ENCODE peak calls at places on chromosomes 7 and 10, in six cellular contexts. One of them, this sample, is unnamed.

GRCh38 chr7:96667026-96667425 is 42.6 kb downstream of the SEM1 start:
- DNase-seq in fibroblast of pulmonary artery: no peak
- DNase-seq in epithelial cell of esophagus: no peak
- DNase-seq in heart left ventricle: no peak
- DNase-seq in hepatocyte: no peak
- DNase-seq in dorsolateral prefrontal cortex: no peak
- DNase-seq in this sample: peak

GRCh38 chr7:46279290-46279689 is 358.2 kb upstream of the IGFBP3 start:
- DNase-seq in fibroblast of pulmonary artery: no peak
- DNase-seq in epithelial cell of esophagus: no peak
- DNase-seq in heart left ventricle: no peak
- DNase-seq in hepatocyte: no peak
- DNase-seq in dorsolateral prefrontal cortex: no peak
- DNase-seq in this sample: no peak

GRCh38 chr10:5723692-5724091 is 39.1 kb downstream of the TASOR2 start:
- DNase-seq in fibroblast of pulmonary artery: no peak
- DNase-seq in epithelial cell of esophagus: no peak
- DNase-seq in heart left ventricle: no peak
- DNase-seq in hepatocyte: no peak
- DNase-seq in dorsolateral prefrontal cortex: no peak
- DNase-seq in this sample: no peak

GRCh38 chr7:140390034-140390433 is 8.3 kb downstream of the SLC37A3 start:
- DNase-seq in fibroblast of pulmonary artery: no peak
- DNase-seq in epithelial cell of esophagus: no peak
- DNase-seq in heart left ventricle: no peak
- DNase-seq in hepatocyte: no peak
- DNase-seq in dorsolateral prefrontal cortex: no peak
- DNase-seq in this sample: no peak

GRCh38 chr10:44261296-44261695 is 123.6 kb downstream of the CXCL12 start:
- DNase-seq in fibroblast of pulmonary artery: no peak
- DNase-seq in epithelial cell of esophagus: no peak
- DNase-seq in heart left ventricle: peak
- DNase-seq in hepatocyte: no peak
- DNase-seq in dorsolateral prefrontal cortex: no peak
- DNase-seq in this sample: no peak

GRCh38 chr7:34131371-34131770 is 226.0 kb downstream of the BMPER start:
- DNase-seq in fibroblast of pulmonary artery: no peak
- DNase-seq in epithelial cell of esophagus: no peak
- DNase-seq in heart left ventricle: no peak
- DNase-seq in hepatocyte: no peak
- DNase-seq in dorsolateral prefrontal cortex: no peak
- DNase-seq in this sample: no peak

GRCh38 chr7:135447783-135448182 is 62.1 kb downstream of the CNOT4 start:
- DNase-seq in fibroblast of pulmonary artery: no peak
- DNase-seq in epithelial cell of esophagus: peak
- DNase-seq in heart left ventricle: no peak
- DNase-seq in hepatocyte: no peak
- DNase-seq in dorsolateral prefrontal cortex: no peak
- DNase-seq in this sample: no peak

GRCh38 chr7:77388055-77388454 is 28.1 kb downstream of the GSAP start:
- DNase-seq in fibroblast of pulmonary artery: no peak
- DNase-seq in epithelial cell of esophagus: no peak
- DNase-seq in heart left ventricle: no peak
- DNase-seq in hepatocyte: no peak
- DNase-seq in dorsolateral prefrontal cortex: no peak
- DNase-seq in this sample: no peak

GRCh38 chr10:21993360-21994001 is 10.0 kb downstream of the DNAJC1 start:
- DNase-seq in fibroblast of pulmonary artery: peak
- DNase-seq in epithelial cell of esophagus: peak
- DNase-seq in heart left ventricle: no peak
- DNase-seq in hepatocyte: no peak
- DNase-seq in dorsolateral prefrontal cortex: no peak
- DNase-seq in this sample: peak

GRCh38 chr10:31147220-31147608 is 115.5 kb upstream of the ZNF438 start:
- DNase-seq in fibroblast of pulmonary artery: peak
- DNase-seq in epithelial cell of esophagus: peak
- DNase-seq in heart left ventricle: peak
- DNase-seq in hepatocyte: no peak
- DNase-seq in dorsolateral prefrontal cortex: no peak
- DNase-seq in this sample: peak

GRCh38 chr10:68553138-68553537 is 7.0 kb upstream of the TET1 start:
- DNase-seq in fibroblast of pulmonary artery: no peak
- DNase-seq in epithelial cell of esophagus: no peak
- DNase-seq in heart left ventricle: no peak
- DNase-seq in hepatocyte: no peak
- DNase-seq in dorsolateral prefrontal cortex: no peak
- DNase-seq in this sample: no peak

GRCh38 chr10:11794566-11794965 is 28.6 kb upstream of the PROSER2 start:
- DNase-seq in fibroblast of pulmonary artery: no peak
- DNase-seq in epithelial cell of esophagus: no peak
- DNase-seq in heart left ventricle: no peak
- DNase-seq in hepatocyte: peak
- DNase-seq in dorsolateral prefrontal cortex: no peak
- DNase-seq in this sample: no peak

GRCh38 chr10:121919666-121920065 is 8.2 kb downstream of the ATE1 start:
- DNase-seq in fibroblast of pulmonary artery: no peak
- DNase-seq in epithelial cell of esophagus: no peak
- DNase-seq in heart left ventricle: no peak
- DNase-seq in hepatocyte: no peak
- DNase-seq in dorsolateral prefrontal cortex: no peak
- DNase-seq in this sample: no peak

GRCh38 chr7:32400676-32401075 is 89.5 kb downstream of the LSM5 start:
- DNase-seq in fibroblast of pulmonary artery: no peak
- DNase-seq in epithelial cell of esophagus: no peak
- DNase-seq in heart left ventricle: no peak
- DNase-seq in hepatocyte: no peak
- DNase-seq in dorsolateral prefrontal cortex: no peak
- DNase-seq in this sample: no peak

DNA sequence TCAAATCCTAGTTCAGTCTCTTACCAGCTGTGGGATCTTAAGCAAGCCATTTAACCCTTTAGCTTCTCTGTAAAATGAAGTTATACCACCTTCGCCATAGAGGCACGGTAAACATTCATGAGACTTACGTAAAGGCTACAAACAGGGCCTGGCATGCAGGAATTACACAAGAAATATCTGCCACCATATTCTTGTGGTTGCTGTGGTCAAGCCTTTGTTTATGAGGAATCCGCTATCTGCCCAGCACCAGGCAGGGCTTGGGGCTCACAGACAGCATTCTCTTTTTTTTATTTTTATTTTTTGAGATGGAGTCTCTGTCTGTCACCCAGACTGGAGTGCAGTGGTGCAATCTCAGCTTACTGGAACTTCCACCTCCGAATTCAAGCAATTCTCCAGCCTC is 9.9 kb downstream of the AIFM2 start:
- DNase-seq in fibroblast of pulmonary artery: peak
- DNase-seq in epithelial cell of esophagus: no peak
- DNase-seq in heart left ventricle: no peak
- DNase-seq in hepatocyte: no peak
- DNase-seq in dorsolateral prefrontal cortex: no peak
- DNase-seq in this sample: no peak
- TF ChIP-seq CTCF in fibroblast of pulmonary artery: no peak
- TF ChIP-seq CTCF in epithelial cell of esophagus: no peak
- TF ChIP-seq CTCF in heart left ventricle: no peak
- TF ChIP-seq CTCF in hepatocyte: no peak
- TF ChIP-seq CTCF in dorsolateral prefrontal cortex: no peak
- TF ChIP-seq CTCF in this sample: no peak

DNA sequence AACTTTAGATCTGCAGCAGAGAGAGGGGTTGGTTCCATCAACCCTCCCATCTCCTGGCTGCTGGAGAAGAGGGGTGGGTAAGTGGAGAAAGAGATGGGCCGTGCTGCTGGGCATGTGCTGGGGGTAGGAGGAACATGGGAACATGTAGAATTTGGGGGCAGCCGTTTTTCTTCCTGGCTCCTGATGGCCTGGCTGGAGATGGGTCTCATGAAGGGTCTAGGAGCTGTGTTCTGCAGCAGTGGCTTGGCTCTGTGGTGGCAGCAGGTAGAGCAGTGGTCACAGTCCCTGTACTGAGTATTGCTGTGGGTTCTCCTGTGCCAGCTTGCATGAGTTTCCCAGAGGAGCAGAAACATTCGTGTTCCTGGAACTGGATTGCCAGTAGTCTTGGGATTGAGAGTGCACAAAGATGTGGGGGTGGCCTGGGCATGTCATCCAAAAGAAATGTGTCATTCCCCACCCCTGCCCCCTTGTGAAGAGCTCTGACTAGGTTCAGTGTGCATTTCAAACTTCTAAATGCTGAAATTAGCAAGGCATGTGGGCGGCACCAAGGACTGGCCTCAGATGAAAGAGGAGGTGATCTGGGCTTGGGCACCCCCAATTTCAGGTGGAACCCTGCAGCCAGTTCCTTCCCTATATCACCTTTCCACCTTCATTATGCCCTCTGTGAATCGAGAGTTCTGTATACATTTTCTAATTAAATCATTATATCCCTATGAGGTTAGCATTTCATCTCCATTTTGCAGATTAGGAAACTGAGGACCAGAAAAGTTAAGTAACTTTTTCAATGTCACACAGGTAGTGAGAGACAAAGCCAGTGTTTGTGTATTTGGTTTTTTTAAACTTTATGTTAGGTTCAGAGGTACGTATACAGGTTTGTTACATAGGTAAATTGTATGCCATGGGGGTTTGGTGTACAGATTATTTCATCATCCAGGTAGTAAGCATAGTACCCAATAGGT is 2.1 kb downstream of the CHST3 start:
- DNase-seq in fibroblast of pulmonary artery: no peak
- DNase-seq in epithelial cell of esophagus: peak
- DNase-seq in heart left ventricle: no peak
- DNase-seq in hepatocyte: no peak
- DNase-seq in dorsolateral prefrontal cortex: no peak
- DNase-seq in this sample: no peak
- H3K4me3 ChIP-seq in fibroblast of pulmonary artery: peak
- H3K4me3 ChIP-seq in epithelial cell of esophagus: peak
- H3K4me3 ChIP-seq in heart left ventricle: peak
- H3K4me3 ChIP-seq in hepatocyte: no peak
- H3K4me3 ChIP-seq in dorsolateral prefrontal cortex: peak
- H3K4me3 ChIP-seq in this sample: peak

GRCh38 chr10:75926763-75927162 is 495.3 kb downstream of the LRMDA start:
- DNase-seq in fibroblast of pulmonary artery: no peak
- DNase-seq in epithelial cell of esophagus: no peak
- DNase-seq in heart left ventricle: no peak
- DNase-seq in hepatocyte: no peak
- DNase-seq in dorsolateral prefrontal cortex: no peak
- DNase-seq in this sample: no peak

GRCh38 chr10:75925999-75926398 is 494.6 kb downstream of the LRMDA start:
- DNase-seq in fibroblast of pulmonary artery: no peak
- DNase-seq in epithelial cell of esophagus: no peak
- DNase-seq in heart left ventricle: no peak
- DNase-seq in hepatocyte: no peak
- DNase-seq in dorsolateral prefrontal cortex: no peak
- DNase-seq in this sample: no peak

GRCh38 chr10:75924309-75924920 is 493.0 kb downstream of the LRMDA start:
- DNase-seq in fibroblast of pulmonary artery: no peak
- DNase-seq in epithelial cell of esophagus: no peak
- DNase-seq in heart left ventricle: no peak
- DNase-seq in hepatocyte: no peak
- DNase-seq in dorsolateral prefrontal cortex: no peak
- DNase-seq in this sample: no peak

GRCh38 chr10:75919913-75920312 is 488.5 kb downstream of the LRMDA start:
- DNase-seq in fibroblast of pulmonary artery: no peak
- DNase-seq in epithelial cell of esophagus: no peak
- DNase-seq in heart left ventricle: no peak
- DNase-seq in hepatocyte: no peak
- DNase-seq in dorsolateral prefrontal cortex: no peak
- DNase-seq in this sample: no peak

GRCh38 chr10:75922435-75922834 is 491.0 kb downstream of the LRMDA start:
- DNase-seq in fibroblast of pulmonary artery: peak
- DNase-seq in epithelial cell of esophagus: peak
- DNase-seq in heart left ventricle: no peak
- DNase-seq in hepatocyte: no peak
- DNase-seq in dorsolateral prefrontal cortex: no peak
- DNase-seq in this sample: no peak
- TF ChIP-seq CTCF in fibroblast of pulmonary artery: peak
- TF ChIP-seq CTCF in epithelial cell of esophagus: peak
- TF ChIP-seq CTCF in heart left ventricle: peak
- TF ChIP-seq CTCF in hepatocyte: peak
- TF ChIP-seq CTCF in dorsolateral prefrontal cortex: no peak
- TF ChIP-seq CTCF in this sample: peak

GRCh38 chr10:102231357-102232318 is 5.5 kb downstream of the ELOVL3 start:
- DNase-seq in fibroblast of pulmonary artery: peak
- DNase-seq in epithelial cell of esophagus: peak
- DNase-seq in heart left ventricle: peak
- DNase-seq in hepatocyte: peak
- DNase-seq in dorsolateral prefrontal cortex: no peak
- DNase-seq in this sample: no peak
- H3K4me3 ChIP-seq in fibroblast of pulmonary artery: peak
- H3K4me3 ChIP-seq in epithelial cell of esophagus: peak
- H3K4me3 ChIP-seq in heart left ventricle: peak
- H3K4me3 ChIP-seq in hepatocyte: peak
- H3K4me3 ChIP-seq in dorsolateral prefrontal cortex: no peak
- H3K4me3 ChIP-seq in this sample: peak

DNA sequence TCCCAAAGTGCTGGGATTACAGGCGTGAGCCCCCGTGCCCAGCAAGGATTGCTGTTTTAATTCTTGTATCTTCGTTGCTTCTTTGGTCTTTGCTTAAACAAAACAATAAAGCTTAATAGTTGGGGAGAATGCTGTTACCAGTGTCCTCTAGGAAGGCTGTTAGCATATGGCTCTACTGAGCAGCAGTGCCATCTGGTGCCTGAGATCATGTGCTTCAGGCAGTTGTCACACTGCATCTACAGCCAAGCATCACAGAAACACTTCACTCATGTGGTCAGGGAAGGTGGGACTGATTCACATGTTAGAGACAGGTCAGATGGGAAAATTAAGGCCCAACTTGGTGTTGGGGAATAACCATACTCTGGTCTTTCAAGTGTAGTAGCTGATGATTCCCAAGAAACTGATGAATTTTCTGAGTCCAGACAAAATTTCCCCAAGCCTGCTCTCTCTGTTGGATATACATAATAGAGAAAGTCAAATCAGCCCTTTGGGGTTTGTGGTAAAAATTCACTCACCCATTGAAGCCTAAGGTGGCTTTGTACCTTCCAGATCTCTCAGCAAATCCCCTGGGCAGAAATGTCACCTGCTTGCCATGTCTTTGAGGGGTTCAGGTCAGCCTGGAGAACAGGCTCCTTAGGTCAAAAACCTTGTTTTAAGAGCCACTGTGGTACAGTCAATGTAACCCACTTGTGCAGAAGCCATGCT is 28.4 kb downstream of the UBE2D4 start:
- DNase-seq in fibroblast of pulmonary artery: peak
- DNase-seq in epithelial cell of esophagus: peak
- DNase-seq in heart left ventricle: no peak
- DNase-seq in hepatocyte: peak
- DNase-seq in dorsolateral prefrontal cortex: peak
- DNase-seq in this sample: peak
- TF ChIP-seq CTCF in fibroblast of pulmonary artery: peak
- TF ChIP-seq CTCF in epithelial cell of esophagus: peak
- TF ChIP-seq CTCF in heart left ventricle: peak
- TF ChIP-seq CTCF in hepatocyte: peak
- TF ChIP-seq CTCF in dorsolateral prefrontal cortex: peak
- TF ChIP-seq CTCF in this sample: peak

This sample was measured in astrocyte of the spinal cord.